ENCODE peak calls at places on chromosomes 13 and 19, in four cellular contexts. L, Y, G and W are unnamed samples.

GRCh38 chr19:33461256-33462111 is 60.1 kb downstream of the PEPD start:
- DNase-seq in L (no peak), Y (no peak), G (no peak), W (no peak)

GRCh38 chr13:49279112-49279511 is 31.4 kb downstream of the CDADC1 start:
- DNase-seq in L (no peak), Y (no peak), G (peak; percentile 40), W (no peak)

GRCh38 chr13:35966024-35966423 is 165.2 kb downstream of the DCLK1 start:
- DNase-seq in L (peak; percentile 17), Y (no peak), G (no peak), W (no peak)

GRCh38 chr13:96081888-96082287 is 8.0 kb upstream of the HS6ST3 start:
- DNase-seq in L (no peak), Y (no peak), G (no peak), W (no peak)

GRCh38 chr13:69077267-69077666 is 1030.4 kb upstream of the ATXN8OS start:
- DNase-seq in L (no peak), Y (no peak), G (no peak), W (no peak)

GRCh38 chr19:20167020-20167644 is at the start of gene ZNF486:
- DNase-seq in L (peak; percentile 99), Y (peak; percentile 97), G (peak; percentile 100), W (peak; percentile 98)

GRCh38 chr13:56893843-56894242 is 246.9 kb upstream of the PRR20A start:
- DNase-seq in L (no peak), Y (no peak), G (no peak), W (no peak)

GRCh38 chr13:111219306-111219705 is 101.1 kb upstream of the TEX29 start:
- DNase-seq in L (peak; percentile 89), Y (peak; percentile 78), G (no peak), W (peak; percentile 83)

GRCh38 chr19:16460454-16460853 is 11.3 kb downstream of the EPS15L1 start:
- DNase-seq in L (no peak), Y (no peak), G (no peak), W (no peak)

GRCh38 chr19:53467138-53467502 is 413 bp upstream of the ZNF813 start:
- DNase-seq in L (no peak), Y (peak; percentile 47), G (no peak), W (no peak)

GRCh38 chr19:43651758-43652545 is 12.3 kb upstream of the CADM4 start:
- DNase-seq in L (peak; percentile 78), Y (no peak), G (peak; percentile 88), W (peak; percentile 48)

GRCh38 chr13:77503398-77503797 is 32.1 kb upstream of the SCEL start:
- DNase-seq in L (no peak), Y (no peak), G (no peak), W (no peak)

GRCh38 chr19:39474139-39474620 is 6.5 kb upstream of the TIMM50 start:
- DNase-seq in L (peak; percentile 49), Y (no peak), G (peak; percentile 87), W (peak; percentile 18)

GRCh38 chr19:28466107-28467045 is 746.6 kb downstream of the UQCRFS1 start:
- DNase-seq in L (peak; percentile 66), Y (peak; percentile 69), G (peak; percentile 78), W (peak; percentile 14)

GRCh38 chr13:44498502-44498901 is 77.6 kb downstream of the TSC22D1 start:
- DNase-seq in L (no peak), Y (no peak), G (no peak), W (no peak)

GRCh38 chr13:101829484-101829883 is 377.0 kb downstream of the ITGBL1 start:
- DNase-seq in L (no peak), Y (no peak), G (no peak), W (no peak)

GRCh38 chr13:110450941-110451340 is 110.6 kb downstream of the RAB20 start:
- DNase-seq in L (no peak), Y (no peak), G (no peak), W (no peak)

GRCh38 chr19:7926727-7927604 is 1.0 kb upstream of the CTXN1 start:
- DNase-seq in L (no peak), Y (peak; percentile 57), G (no peak), W (no peak)

GRCh38 chr19:49559928-49560327 is 20.4 kb downstream of the NOSIP start:
- DNase-seq in L (no peak), Y (no peak), G (peak; percentile 43), W (no peak)

GRCh38 chr19:40420766-40421467 is 4.9 kb downstream of the SERTAD1 start:
- DNase-seq in L (peak; percentile 98), Y (peak; percentile 96), G (peak; percentile 92), W (peak; percentile 67)

GRCh38 chr13:33235078-33235477 is 50.5 kb downstream of the STARD13 start:
- DNase-seq in L (peak; percentile 39), Y (no peak), G (no peak), W (peak; percentile 47)

GRCh38 chr19:1745589-1746031 is 7.7 kb upstream of the ONECUT3 start:
- DNase-seq in L (no peak), Y (no peak), G (peak; percentile 84), W (no peak)
- H3K27ac ChIP-seq in L (no peak overlapping the region), Y (no peak overlapping the region), G (no peak overlapping the region), W (no peak overlapping the region)

GRCh38 chr19:18386543-18387251 is 739 bp downstream of the GDF15 start:
- DNase-seq in L (peak; percentile 77), Y (no peak), G (no peak), W (no peak)
- H3K4me3 ChIP-seq in L (peak overlapping the region; percentile 75), Y (no peak overlapping the region), G (peak overlapping the region; percentile 41), W (peak overlapping the region; percentile 78)

DNA sequence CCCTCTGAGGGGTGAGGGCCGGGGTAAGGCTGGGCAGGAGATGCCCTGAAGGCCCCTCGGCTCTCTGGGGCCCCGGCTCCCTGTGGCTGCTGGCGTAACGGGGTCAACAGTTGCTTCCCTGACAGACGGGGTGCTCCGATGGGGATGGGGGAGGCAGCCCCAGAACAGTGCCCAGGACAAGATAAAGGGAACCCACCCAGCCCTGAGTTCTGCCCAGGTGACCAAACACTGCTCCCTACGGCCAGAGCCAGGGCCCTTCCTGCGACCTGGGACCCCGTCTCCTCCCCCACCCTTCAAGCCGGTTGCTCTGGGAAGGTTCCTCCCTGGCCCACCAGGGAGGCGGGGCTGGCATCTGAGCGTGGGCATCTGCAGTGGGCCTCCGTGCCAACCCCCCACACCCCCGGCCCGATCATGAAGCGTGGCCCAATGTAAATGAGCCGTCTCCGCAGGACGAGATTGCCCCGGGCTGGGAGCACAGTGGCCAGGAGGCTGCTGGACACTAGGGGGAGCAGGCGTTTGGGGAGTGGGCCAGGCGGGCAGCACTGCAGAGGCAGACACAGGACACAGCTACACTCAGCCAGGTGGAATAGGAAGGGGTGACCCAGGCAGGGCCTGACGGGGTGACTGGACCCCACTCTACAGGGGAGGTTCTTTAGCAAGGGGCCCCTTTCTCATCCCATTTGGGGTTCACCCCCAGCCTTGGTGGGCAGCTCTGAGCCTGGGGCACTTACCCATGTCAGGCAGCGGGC is 1.1 kb upstream of the NKPD1 start:
- DNase-seq in L (peak; percentile 51), Y (no peak), G (peak; percentile 87), W (no peak)
- H3K27me3 ChIP-seq in L (no peaks in the 10 kb centered on the region), Y (no peaks in the 10 kb centered on the region), G (no peaks in the 10 kb centered on the region), W (peaks cover 5% of the 10 kb centered on the region)

DNA sequence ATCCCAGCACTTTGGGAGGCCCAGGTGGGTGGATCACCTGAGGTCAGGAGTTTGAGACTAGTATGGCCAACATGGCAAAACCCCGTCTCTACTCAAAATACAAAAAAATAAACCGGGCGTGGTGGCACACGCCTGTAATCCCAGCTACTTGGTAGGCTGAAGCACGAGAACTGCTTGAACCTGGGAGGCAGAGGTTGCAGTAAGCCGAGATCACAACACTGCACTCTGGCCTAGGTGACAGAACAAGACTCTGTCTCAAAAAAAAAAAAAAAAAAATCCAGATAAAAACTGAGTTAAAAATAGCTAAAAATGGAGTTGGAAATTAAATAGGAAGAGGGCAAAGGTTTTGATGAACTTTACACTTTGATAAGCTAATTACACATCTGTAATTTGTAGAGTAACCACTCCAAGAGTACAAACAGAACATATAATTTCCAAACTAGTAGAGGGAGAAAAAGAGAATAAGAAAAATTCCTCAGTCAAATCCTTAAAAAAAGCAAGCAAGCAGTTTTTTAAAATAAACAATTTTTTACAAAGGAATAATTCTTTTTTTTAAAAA is 10.3 kb downstream of the TGDS start:
- DNase-seq in L (no peak), Y (no peak), G (no peak), W (no peak)
- H3K27ac ChIP-seq in L (no peak overlapping the region), Y (no peak overlapping the region), G (no peak overlapping the region), W (no peak overlapping the region)

DNA sequence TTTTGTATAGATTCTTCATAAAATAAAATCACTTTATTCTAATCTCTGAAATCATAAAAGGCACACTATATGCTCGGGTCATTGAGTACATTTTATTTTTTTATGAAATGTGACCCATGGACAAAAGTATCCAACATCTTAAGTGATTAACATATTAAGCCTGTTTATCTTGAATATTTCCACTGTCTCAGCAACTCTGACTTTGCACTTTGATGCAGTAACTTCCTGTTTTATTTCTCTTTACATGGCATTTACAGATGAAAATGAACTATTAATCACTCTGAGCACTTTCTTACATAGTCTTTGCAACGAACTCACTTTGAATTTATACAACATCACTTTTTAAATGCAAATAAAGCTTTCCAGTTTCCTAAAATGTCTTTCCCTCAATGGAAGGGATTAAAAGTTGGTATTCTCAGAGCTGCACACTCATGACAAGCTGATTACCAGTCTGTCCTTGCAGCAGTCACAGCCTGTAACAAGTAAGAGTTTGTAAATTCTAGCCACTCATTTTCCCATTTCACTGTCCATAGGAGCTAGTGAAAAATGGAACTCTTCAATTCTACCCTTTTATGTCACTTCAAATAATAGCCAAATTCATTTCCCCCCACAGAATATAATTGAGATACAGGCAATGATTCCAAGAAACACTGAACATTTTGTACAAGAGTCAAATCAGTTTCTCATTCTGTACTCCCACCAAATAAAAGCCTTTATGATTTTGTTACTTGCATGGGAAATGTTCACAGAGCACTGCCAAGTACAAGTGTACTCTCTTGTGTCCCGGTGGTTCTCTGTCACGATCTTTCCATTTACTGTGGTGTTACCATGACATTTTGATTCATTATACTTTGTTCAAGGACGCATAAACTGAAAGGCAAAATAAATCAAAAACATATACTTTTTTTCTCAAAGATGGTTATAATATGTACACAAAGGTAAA is 1968.9 kb downstream of the PCDH9 start:
- DNase-seq in L (no peak), Y (no peak), G (no peak), W (no peak)
- H3K4me3 ChIP-seq in L (no peak overlapping the region), Y (no peak overlapping the region), G (no peak overlapping the region), W (peak overlapping the region; percentile 15)

GRCh38 chr19:50952890-50953289 is at the start of gene KLK5:
- DNase-seq in L (peak; percentile 56), Y (no peak), G (peak; percentile 37), W (no peak)
- H3K27me3 ChIP-seq in L (peaks cover 7% of the 10 kb centered on the region), Y (no peaks in the 10 kb centered on the region), G (no peaks in the 10 kb centered on the region), W (no peaks in the 10 kb centered on the region)

DNA sequence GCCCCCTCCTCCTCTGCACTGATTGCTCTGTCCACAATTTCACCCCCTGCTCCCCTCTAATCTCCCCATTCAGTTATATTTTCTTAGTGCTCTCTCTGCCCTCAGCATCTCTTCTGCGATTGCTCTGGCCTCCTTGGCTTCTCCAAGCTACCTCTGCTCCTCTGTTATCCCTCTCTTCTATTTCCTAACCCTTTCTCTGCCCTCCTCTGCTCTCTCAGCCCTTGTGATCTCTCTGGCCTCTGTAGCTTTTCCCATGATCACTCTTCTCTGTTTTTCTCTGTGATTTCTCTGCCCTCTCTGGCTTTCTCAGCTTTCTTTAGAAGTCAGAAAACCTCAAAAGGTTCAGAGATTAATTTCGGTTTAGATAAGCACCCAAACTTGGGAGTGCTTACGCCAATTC is 795.1 kb downstream of the DIAPH3 start:
- DNase-seq in L (no peak), Y (no peak), G (no peak), W (no peak)
- H3K27ac ChIP-seq in L (no peak overlapping the region), Y (no peak overlapping the region), G (no peak overlapping the region), W (no peak overlapping the region)

GRCh38 chr19:14147797-14148605 is 11.6 kb upstream of the ASF1B start:
- DNase-seq in L (peak; percentile 84), Y (peak; percentile 79), G (peak; percentile 75), W (peak; percentile 46)
- H3K4me3 ChIP-seq in L (no peak overlapping the region), Y (no peak overlapping the region), G (no peak overlapping the region), W (no peak overlapping the region)